ENCODE peak calls at places on chromosomes 16 and 17, in four cellular contexts. E is A549, X is HepG2, R is GM12878. U is an unnamed sample.

GRCh38 chr17:1635675-1636465 is 7.2 kb upstream of the SLC43A2 start:
- DNase-seq in E (no peak), X (no peak), R (no peak), U (no peak)

GRCh38 chr16:70688266-70688742 is 2.5 kb upstream of the MTSS2 start:
- DNase-seq in E (no peak), X (no peak), R (no peak), U (no peak)

GRCh38 chr16:69236319-69236718 is 49.4 kb downstream of the SNTB2 start:
- DNase-seq in E (no peak), X (no peak), R (no peak), U (no peak)

GRCh38 chr17:82900741-82901140 is 60.9 kb upstream of the ZNF750 start:
- DNase-seq in E (no peak), X (no peak), R (no peak), U (no peak)

GRCh38 chr16:67907397-67907796 is 14.3 kb downstream of the PSKH1 start:
- DNase-seq in E (no peak), X (peak; percentile 48), R (no peak), U (no peak)

GRCh38 chr16:30787613-30788378 is 791 bp upstream of the ZNF629 start:
- DNase-seq in E (no peak), X (peak; percentile 57), R (no peak), U (no peak)

GRCh38 chr17:73826872-73827228 is 182.6 kb upstream of the SDK2 start:
- DNase-seq in E (no peak), X (no peak), R (no peak), U (no peak)

GRCh38 chr16:12159028-12159427 is 182.5 kb downstream of the SNX29 start:
- DNase-seq in E (no peak), X (no peak), R (no peak), U (no peak)

GRCh38 chr16:85862476-85863383 is 36.2 kb upstream of the IRF8 start:
- DNase-seq in E (no peak), X (no peak), R (no peak), U (no peak)

GRCh38 chr16:9850716-9851115 is 331.5 kb downstream of the GRIN2A start:
- DNase-seq in E (no peak), X (no peak), R (no peak), U (no peak)

GRCh38 chr16:23316634-23317265 is 14.6 kb downstream of the SCNN1B start:
- DNase-seq in E (no peak), X (no peak), R (no peak), U (no peak)

GRCh38 chr16:10883004-10883403 is 6.0 kb downstream of the CIITA start:
- DNase-seq in E (no peak), X (no peak), R (no peak), U (no peak)

GRCh38 chr16:58462997-58463891 is 36.7 kb upstream of the NDRG4 start:
- DNase-seq in E (no peak), X (no peak), R (no peak), U (no peak)

GRCh38 chr17:80202197-80202596 is 17.9 kb downstream of the SGSH start:
- DNase-seq in E (no peak), X (no peak), R (no peak), U (no peak)

GRCh38 chr16:89123001-89123830 is 29.6 kb downstream of the ACSF3 start:
- DNase-seq in E (no peak), X (no peak), R (no peak), U (no peak)

GRCh38 chr17:17205368-17206148 is 575 bp downstream of the PLD6 start:
- DNase-seq in E (peak; percentile 65), X (peak; percentile 42), R (peak; percentile 23), U (peak; percentile 67)

GRCh38 chr16:48897698-48898205 is 287.8 kb upstream of the N4BP1 start:
- DNase-seq in E (no peak), X (no peak), R (no peak), U (no peak)

GRCh38 chr16:67128887-67129286 is 19.1 kb downstream of the PHAF1 start:
- DNase-seq in E (no peak), X (no peak), R (no peak), U (no peak)

GRCh38 chr16:56675685-56676210 is 6.1 kb downstream of the MT1H start:
- DNase-seq in E (no peak), X (no peak), R (no peak), U (peak; percentile 15)

GRCh38 chr16:695355-696089 is 5.3 kb upstream of the WDR24 start:
- DNase-seq in E (peak; percentile 78), X (no peak), R (no peak), U (peak; percentile 77)

GRCh38 chr16:76676356-76676755 is 399.2 kb downstream of the CNTNAP4 start:
- DNase-seq in E (no peak), X (no peak), R (no peak), U (no peak)

GRCh38 chr17:560379-560935 is 154.2 kb downstream of the VPS53 start:
- DNase-seq in E (no peak), X (no peak), R (no peak), U (no peak)

GRCh38 chr16:83351846-83352245 is 455.9 kb upstream of the HSBP1 start:
- DNase-seq in E (no peak), X (no peak), R (no peak), U (no peak)

GRCh38 chr16:57728336-57729181 is 7.0 kb upstream of the KATNB1 start:
- DNase-seq in E (no peak), X (no peak), R (no peak), U (no peak)

GRCh38 chr17:4573682-4574081 is 10.6 kb upstream of the SMTNL2 start:
- DNase-seq in E (peak; percentile 53), X (no peak), R (no peak), U (no peak)

GRCh38 chr16:50093607-50094570 is 28.1 kb downstream of the HEATR3 start:
- DNase-seq in E (no peak), X (no peak), R (no peak), U (no peak)

GRCh38 chr17:7237761-7238417 is 1.4 kb downstream of the PHF23 start:
- DNase-seq in E (peak; percentile 78), X (peak; percentile 68), R (no peak), U (peak; percentile 89)

GRCh38 chr16:284204-285120 is 1.5 kb downstream of the PDIA2 start:
- DNase-seq in E (no peak), X (no peak), R (no peak), U (no peak)

GRCh38 chr17:81337449-81337848 is 42.3 kb upstream of the SLC38A10 start:
- DNase-seq in E (peak; percentile 47), X (no peak), R (no peak), U (peak; percentile 82)

GRCh38 chr16:81586421-81586820 is 141.8 kb downstream of the CMIP start:
- DNase-seq in E (no peak), X (no peak), R (no peak), U (no peak)

GRCh38 chr17:6699997-6700947 is 12.9 kb downstream of the SLC13A5 start:
- DNase-seq in E (no peak), X (peak; percentile 98), R (no peak), U (no peak)

GRCh38 chr16:48408688-48409087 is 23.5 kb upstream of the SIAH1 start:
- DNase-seq in E (peak; percentile 20), X (no peak), R (no peak), U (no peak)

GRCh38 chr16:80591071-80591935 is 50.5 kb downstream of the DYNLRB2 start:
- DNase-seq in E (no peak), X (no peak), R (no peak), U (no peak)

GRCh38 chr17:12995896-12996295 is 21.9 kb downstream of the ELAC2 start:
- DNase-seq in E (no peak), X (no peak), R (no peak), U (no peak)

DNA sequence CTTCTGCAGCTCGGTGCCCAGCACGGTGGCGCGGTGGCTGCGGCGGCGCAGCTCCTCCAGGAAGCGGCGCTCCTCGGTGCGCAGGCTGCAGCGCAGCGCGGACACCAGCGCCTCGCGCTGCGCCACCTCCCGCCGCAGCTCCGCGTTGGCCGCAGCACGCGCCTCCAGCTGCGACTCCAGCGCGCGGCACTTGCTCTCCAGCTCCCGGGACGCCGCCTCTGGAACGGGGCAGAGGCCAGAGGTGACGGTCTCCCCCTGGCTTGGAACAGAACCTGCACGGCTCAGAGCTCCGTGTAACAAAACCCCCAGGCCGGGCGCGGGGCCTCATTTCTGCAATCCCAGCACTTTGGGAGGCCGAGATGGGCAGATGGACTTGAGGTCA is 13.2 kb upstream of the CLUH start:
- DNase-seq in E (peak; percentile 85), X (no peak), R (no peak), U (peak; percentile 36)
- TF ChIP-seq CTCF in E (peak; percentile 36), X (peak; percentile 50), R (no peak), U (peak; percentile 62)

GRCh38 chr17:53218723-53219122 is 604.0 kb upstream of the KIF2B start:
- DNase-seq in E (no peak), X (no peak), R (no peak), U (no peak)
- TF ChIP-seq POLR2AphosphoS2 in E (no peak), X (no peak), R (no peak), U (no peak)

GRCh38 chr17:64061157-64061898 is 40.9 kb upstream of the ICAM2 start:
- DNase-seq in E (no peak), X (no peak), R (peak; percentile 68), U (no peak)

GRCh38 chr17:64060331-64060730 is 39.9 kb upstream of the ICAM2 start:
- DNase-seq in E (no peak), X (no peak), R (no peak), U (no peak)

GRCh38 chr17:64063766-64064224 is 43.4 kb upstream of the ICAM2 start:
- DNase-seq in E (peak; percentile 68), X (peak; percentile 48), R (no peak), U (peak; percentile 43)

GRCh38 chr17:64064331-64064730 is 43.9 kb upstream of the ICAM2 start:
- DNase-seq in E (no peak), X (no peak), R (no peak), U (no peak)

GRCh38 chr17:64063088-64063487 is 42.7 kb upstream of the ICAM2 start:
- DNase-seq in E (no peak), X (no peak), R (peak; percentile 31), U (no peak)
- TF ChIP-seq CTCF in E (no peak), X (no peak), R (no peak), U (no peak)

DNA sequence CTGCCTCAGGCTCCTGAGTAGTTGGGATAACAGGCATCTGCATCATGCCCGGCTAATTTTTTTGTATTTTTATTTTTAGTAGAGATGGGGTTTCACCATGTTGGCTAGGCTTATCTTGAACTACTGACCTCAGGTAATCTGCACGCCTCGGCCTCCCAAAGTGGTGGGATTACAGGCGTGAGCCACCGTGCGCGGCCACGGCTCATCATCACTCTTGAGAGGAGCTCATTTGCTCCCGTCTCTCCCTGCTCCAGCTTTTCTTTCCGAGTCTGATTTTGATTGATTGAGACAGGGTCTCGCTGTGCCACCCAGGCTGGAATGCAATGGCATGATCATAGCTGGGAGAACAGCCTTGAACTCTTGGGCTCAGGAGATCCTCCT is 12.6 kb downstream of the PGS1 start:
- DNase-seq in E (no peak), X (no peak), R (no peak), U (no peak)
- TF ChIP-seq POLR2AphosphoS2 in E (no peak), X (no peak), R (no peak), U (no peak)